ENCODE peak calls at places on chromosome 3, in ten cellular contexts. P is BJ; X is CD8-positive, alpha-beta memory T cell; K is hepatocyte; H is H54; W is stimulated activated naive B cell treated with anti-CD40 and anti-IgM and Interleukin-4, amounts not matched to agents 10 μg/mL and 1 μg/mL and 100 μg/mL, for 72 hours; L is activated CD4-positive, alpha-beta T cell treated with anti-CD3 and anti-CD28 coated beads, Interleukin-2, amount 10 ng/mL, durations not matched to agents 7 days and 5 days; N is activated naive CD4-positive, alpha-beta T cell treated with anti-CD3 and anti-CD28 coated beads, Interleukin-2, amount 50 U/mL, for 16 hours; B is lower lobe of right lung; S is CD4-positive, alpha-beta T cell. Y is an unnamed sample.

GRCh38 chr3:25033407-25034029 is 394.5 kb upstream of the RARB start:
- DNase-seq in P (no peak), X (no peak), K (peak; percentile 67), H (peak; percentile 9), W (peak; percentile 4), L (peak; percentile 17), N (no peak), B (no peak), S (no peak), Y (peak; percentile 1)

GRCh38 chr3:156211583-156211982 is 91.2 kb downstream of the KCNAB1 start:
- DNase-seq in P (no peak), X (no peak), K (no peak), H (peak; percentile 21), W (no peak), L (no peak), N (no peak), B (no peak), S (no peak), Y (no peak)

GRCh38 chr3:171615742-171616141 is 155.5 kb upstream of the TNIK start:
- DNase-seq in P (no peak), X (no peak), K (no peak), H (no peak), W (no peak), L (no peak), N (no peak), B (no peak), S (no peak), Y (no peak)

GRCh38 chr3:31996195-31996594 is 14.6 kb downstream of the ZNF860 start:
- DNase-seq in P (no peak), X (no peak), K (no peak), H (no peak), W (no peak), L (no peak), N (no peak), B (no peak), S (no peak), Y (no peak)

GRCh38 chr3:151976211-151977050 is 103.0 kb downstream of the SUCNR1 start:
- DNase-seq in P (peak; percentile 97), X (no peak), K (peak; percentile 15), H (peak; percentile 23), W (no peak), L (no peak), N (no peak), B (no peak), S (no peak), Y (no peak)

GRCh38 chr3:121330586-121330985 is 215.2 kb downstream of the POLQ start:
- DNase-seq in P (no peak), X (no peak), K (no peak), H (no peak), W (no peak), L (no peak), N (no peak), B (no peak), S (no peak), Y (no peak)

GRCh38 chr3:45513041-45513440 is 81.5 kb upstream of the LIMD1 start:
- DNase-seq in P (no peak), X (no peak), K (no peak), H (no peak), W (no peak), L (no peak), N (no peak), B (no peak), S (no peak), Y (no peak)

GRCh38 chr3:113468536-113468935 is 27.2 kb upstream of the CFAP44 start:
- DNase-seq in P (no peak), X (no peak), K (no peak), H (no peak), W (no peak), L (no peak), N (no peak), B (no peak), S (no peak), Y (no peak)

GRCh38 chr3:33128706-33129105 is 14.9 kb downstream of the CRTAP start:
- DNase-seq in P (no peak), X (no peak), K (no peak), H (no peak), W (no peak), L (no peak), N (no peak), B (no peak), S (no peak), Y (no peak)

GRCh38 chr3:27166888-27167287 is 202.3 kb downstream of the NEK10 start:
- DNase-seq in P (peak; percentile 94), X (no peak), K (peak; percentile 13), H (peak; percentile 15), W (no peak), L (no peak), N (no peak), B (no peak), S (no peak), Y (no peak)

GRCh38 chr3:172980849-172981248 is 160.2 kb downstream of the SPATA16 start:
- DNase-seq in P (no peak), X (no peak), K (no peak), H (no peak), W (no peak), L (no peak), N (no peak), B (no peak), S (no peak), Y (no peak)

GRCh38 chr3:122985539-122985938 is 42.0 kb downstream of the SEMA5B start:
- DNase-seq in P (no peak), X (no peak), K (no peak), H (no peak), W (no peak), L (no peak), N (no peak), B (no peak), S (no peak), Y (no peak)

GRCh38 chr3:69012111-69012835 is 1.2 kb downstream of the EOGT start:
- DNase-seq in P (peak; percentile 54), X (no peak), K (peak; percentile 20), H (no peak), W (no peak), L (no peak), N (peak; percentile 16), B (peak; percentile 62), S (no peak), Y (no peak)

GRCh38 chr3:71345429-71346027 is 238.0 kb downstream of the FOXP1 start:
- DNase-seq in P (no peak), X (no peak), K (no peak), H (no peak), W (no peak), L (no peak), N (no peak), B (no peak), S (no peak), Y (no peak)

GRCh38 chr3:30258426-30259392 is 347.7 kb upstream of the TGFBR2 start:
- DNase-seq in P (no peak), X (no peak), K (peak; percentile 53), H (no peak), W (no peak), L (no peak), N (no peak), B (no peak), S (no peak), Y (no peak)

GRCh38 chr3:168139947-168140346 is 44.2 kb upstream of the GOLIM4 start:
- DNase-seq in P (no peak), X (no peak), K (no peak), H (no peak), W (no peak), L (no peak), N (no peak), B (no peak), S (no peak), Y (no peak)

GRCh38 chr3:9897408-9898372 is 5.0 kb upstream of the IL17RE start:
- DNase-seq in P (no peak), X (no peak), K (peak; percentile 85), H (no peak), W (no peak), L (no peak), N (no peak), B (no peak), S (no peak), Y (no peak)

Y was measured in T-helper 1 cell.